ENCODE peak calls at places on chromosomes 5 and 9, in four cellular contexts. A is ecto neural progenitor cell, L is NCI-H524, I is fibroblast of mammary gland. B is an unnamed sample.

GRCh38 chr9:101620452-101620851 is 25.7 kb upstream of the PPP3R2 start:
- DNase-seq in A (no peak), L (no peak), I (no peak), B (no peak)

GRCh38 chr5:151264113-151264512 is 11.1 kb downstream of the GM2A start:
- DNase-seq in A (no peak), L (no peak), I (peak), B (no peak)

GRCh38 chr5:132483661-132484385 is 6.8 kb downstream of the IRF1 start:
- DNase-seq in A (no peak), L (no peak), I (no peak), B (no peak)

GRCh38 chr9:117768740-117769400 is 64.7 kb downstream of the TLR4 start:
- DNase-seq in A (no peak), L (peak), I (no peak), B (no peak)

GRCh38 chr9:38439916-38440301 is 15.7 kb upstream of the IGFBPL1 start:
- DNase-seq in A (peak), L (no peak), I (no peak), B (no peak)

GRCh38 chr5:39668980-39669379 is 244.2 kb upstream of the DAB2 start:
- DNase-seq in A (no peak), L (peak), I (no peak), B (no peak)

GRCh38 chr9:10095208-10095607 is 517.6 kb downstream of the PTPRD start:
- DNase-seq in A (no peak), L (no peak), I (no peak), B (no peak)

GRCh38 chr9:6907772-6908381 is 150.1 kb downstream of the KDM4C start:
- DNase-seq in A (no peak), L (peak), I (peak), B (no peak)

GRCh38 chr9:91179237-91180138 is 182.2 kb downstream of the AUH start:
- DNase-seq in A (no peak), L (no peak), I (peak), B (peak)

GRCh38 chr9:134212809-134213507 is 48.6 kb upstream of the RNU6ATAC start:
- DNase-seq in A (no peak), L (no peak), I (no peak), B (no peak)